ENCODE peak calls at places on chromosomes 1 and 21, in eight cellular contexts. One of them, this sample, is unnamed.

GRCh38 chr1:152932170-152932811 is 14.7 kb upstream of the SPRR5 start:
- DNase-seq in SK-MEL-5: no peak
- DNase-seq in aorta: no peak
- DNase-seq in cardiac muscle cell: no peak
- DNase-seq in T-helper 22 cell: no peak
- DNase-seq in kidney tubule cell: no peak
- DNase-seq in heart left ventricle: no peak
- DNase-seq in GM23338: no peak
- DNase-seq in this sample: no peak

GRCh38 chr21:45541221-45542039 is 810 bp downstream of the SLC19A1 start:
- DNase-seq in SK-MEL-5: peak
- DNase-seq in aorta: peak
- DNase-seq in cardiac muscle cell: peak
- DNase-seq in T-helper 22 cell: peak
- DNase-seq in kidney tubule cell: peak
- DNase-seq in heart left ventricle: peak
- DNase-seq in GM23338: peak
- DNase-seq in this sample: peak

GRCh38 chr1:86441581-86441980 is 17.6 kb downstream of the CLCA2 start:
- DNase-seq in SK-MEL-5: no peak
- DNase-seq in aorta: no peak
- DNase-seq in cardiac muscle cell: no peak
- DNase-seq in T-helper 22 cell: no peak
- DNase-seq in kidney tubule cell: no peak
- DNase-seq in heart left ventricle: no peak
- DNase-seq in GM23338: no peak
- DNase-seq in this sample: peak

GRCh38 chr1:98991127-98992003 is 13.3 kb downstream of the PLPPR5 start:
- DNase-seq in SK-MEL-5: peak
- DNase-seq in aorta: no peak
- DNase-seq in cardiac muscle cell: peak
- DNase-seq in T-helper 22 cell: no peak
- DNase-seq in kidney tubule cell: peak
- DNase-seq in heart left ventricle: no peak
- DNase-seq in GM23338: peak
- DNase-seq in this sample: no peak

GRCh38 chr1:67431869-67432578 is 1.8 kb upstream of the SERBP1 start:
- DNase-seq in SK-MEL-5: peak
- DNase-seq in aorta: no peak
- DNase-seq in cardiac muscle cell: no peak
- DNase-seq in T-helper 22 cell: no peak
- DNase-seq in kidney tubule cell: no peak
- DNase-seq in heart left ventricle: no peak
- DNase-seq in GM23338: peak
- DNase-seq in this sample: no peak

GRCh38 chr1:221394011-221394544 is 347.8 kb downstream of the DUSP10 start:
- DNase-seq in SK-MEL-5: peak
- DNase-seq in aorta: no peak
- DNase-seq in cardiac muscle cell: no peak
- DNase-seq in T-helper 22 cell: no peak
- DNase-seq in kidney tubule cell: peak
- DNase-seq in heart left ventricle: no peak
- DNase-seq in GM23338: no peak
- DNase-seq in this sample: no peak

GRCh38 chr21:45844181-45844580 is 137.4 kb upstream of the COL6A1 start:
- DNase-seq in SK-MEL-5: no peak
- DNase-seq in aorta: no peak
- DNase-seq in cardiac muscle cell: no peak
- DNase-seq in T-helper 22 cell: no peak
- DNase-seq in kidney tubule cell: no peak
- DNase-seq in heart left ventricle: no peak
- DNase-seq in GM23338: no peak
- DNase-seq in this sample: no peak

GRCh38 chr1:40641601-40642242 is 23.8 kb downstream of the RIMS3 start:
- DNase-seq in SK-MEL-5: no peak
- DNase-seq in aorta: no peak
- DNase-seq in cardiac muscle cell: no peak
- DNase-seq in T-helper 22 cell: no peak
- DNase-seq in kidney tubule cell: no peak
- DNase-seq in heart left ventricle: no peak
- DNase-seq in GM23338: no peak
- DNase-seq in this sample: no peak

GRCh38 chr1:17412093-17412870 is 27.2 kb downstream of the RCC2 start:
- DNase-seq in SK-MEL-5: no peak
- DNase-seq in aorta: no peak
- DNase-seq in cardiac muscle cell: no peak
- DNase-seq in T-helper 22 cell: no peak
- DNase-seq in kidney tubule cell: no peak
- DNase-seq in heart left ventricle: no peak
- DNase-seq in GM23338: no peak
- DNase-seq in this sample: no peak

GRCh38 chr1:175216444-175216843 is 23.9 kb upstream of the KIAA0040 start:
- DNase-seq in SK-MEL-5: no peak
- DNase-seq in aorta: no peak
- DNase-seq in cardiac muscle cell: no peak
- DNase-seq in T-helper 22 cell: no peak
- DNase-seq in kidney tubule cell: no peak
- DNase-seq in heart left ventricle: no peak
- DNase-seq in GM23338: no peak
- DNase-seq in this sample: no peak

GRCh38 chr1:38436749-38437148 is 390.2 kb upstream of the POU3F1 start:
- DNase-seq in SK-MEL-5: no peak
- DNase-seq in aorta: no peak
- DNase-seq in cardiac muscle cell: no peak
- DNase-seq in T-helper 22 cell: no peak
- DNase-seq in kidney tubule cell: no peak
- DNase-seq in heart left ventricle: no peak
- DNase-seq in GM23338: no peak
- DNase-seq in this sample: no peak

GRCh38 chr1:161905269-161905884 is 118.3 kb downstream of the OLFML2B start:
- DNase-seq in SK-MEL-5: peak
- DNase-seq in aorta: no peak
- DNase-seq in cardiac muscle cell: peak
- DNase-seq in T-helper 22 cell: no peak
- DNase-seq in kidney tubule cell: peak
- DNase-seq in heart left ventricle: no peak
- DNase-seq in GM23338: peak
- DNase-seq in this sample: no peak

GRCh38 chr1:111417755-111418154 is 9.8 kb downstream of the OVGP1 start:
- DNase-seq in SK-MEL-5: no peak
- DNase-seq in aorta: no peak
- DNase-seq in cardiac muscle cell: no peak
- DNase-seq in T-helper 22 cell: no peak
- DNase-seq in kidney tubule cell: no peak
- DNase-seq in heart left ventricle: no peak
- DNase-seq in GM23338: peak
- DNase-seq in this sample: no peak

GRCh38 chr1:37808369-37809319 is 636 bp upstream of the YRDC start:
- DNase-seq in SK-MEL-5: peak
- DNase-seq in aorta: peak
- DNase-seq in cardiac muscle cell: peak
- DNase-seq in T-helper 22 cell: no peak
- DNase-seq in kidney tubule cell: peak
- DNase-seq in heart left ventricle: peak
- DNase-seq in GM23338: peak
- DNase-seq in this sample: no peak

GRCh38 chr1:177088974-177089373 is 75.5 kb downstream of the ASTN1 start:
- DNase-seq in SK-MEL-5: no peak
- DNase-seq in aorta: no peak
- DNase-seq in cardiac muscle cell: peak
- DNase-seq in T-helper 22 cell: no peak
- DNase-seq in kidney tubule cell: no peak
- DNase-seq in heart left ventricle: no peak
- DNase-seq in GM23338: no peak
- DNase-seq in this sample: no peak

GRCh38 chr1:36175137-36176095 is 19.5 kb downstream of the MAP7D1 start:
- DNase-seq in SK-MEL-5: peak
- DNase-seq in aorta: no peak
- DNase-seq in cardiac muscle cell: peak
- DNase-seq in T-helper 22 cell: no peak
- DNase-seq in kidney tubule cell: peak
- DNase-seq in heart left ventricle: peak
- DNase-seq in GM23338: peak
- DNase-seq in this sample: no peak

GRCh38 chr1:29579821-29580425 is 343.6 kb downstream of the PTPRU start:
- DNase-seq in SK-MEL-5: no peak
- DNase-seq in aorta: no peak
- DNase-seq in cardiac muscle cell: no peak
- DNase-seq in T-helper 22 cell: no peak
- DNase-seq in kidney tubule cell: peak
- DNase-seq in heart left ventricle: no peak
- DNase-seq in GM23338: no peak
- DNase-seq in this sample: no peak

GRCh38 chr1:203129501-203130231 is 2.1 kb downstream of the ADORA1 start:
- DNase-seq in SK-MEL-5: no peak
- DNase-seq in aorta: no peak
- DNase-seq in cardiac muscle cell: no peak
- DNase-seq in T-helper 22 cell: no peak
- DNase-seq in kidney tubule cell: peak
- DNase-seq in heart left ventricle: peak
- DNase-seq in GM23338: no peak
- DNase-seq in this sample: no peak

GRCh38 chr1:23148084-23148483 is 20.6 kb downstream of the LUZP1 start:
- DNase-seq in SK-MEL-5: no peak
- DNase-seq in aorta: no peak
- DNase-seq in cardiac muscle cell: no peak
- DNase-seq in T-helper 22 cell: no peak
- DNase-seq in kidney tubule cell: no peak
- DNase-seq in heart left ventricle: no peak
- DNase-seq in GM23338: no peak
- DNase-seq in this sample: no peak

GRCh38 chr1:9366298-9366697 is 73.6 kb downstream of the SPSB1 start:
- DNase-seq in SK-MEL-5: no peak
- DNase-seq in aorta: no peak
- DNase-seq in cardiac muscle cell: no peak
- DNase-seq in T-helper 22 cell: no peak
- DNase-seq in kidney tubule cell: no peak
- DNase-seq in heart left ventricle: no peak
- DNase-seq in GM23338: no peak
- DNase-seq in this sample: no peak

GRCh38 chr1:247638781-247639180 is 33.4 kb downstream of the OR2G3 start:
- DNase-seq in SK-MEL-5: no peak
- DNase-seq in aorta: no peak
- DNase-seq in cardiac muscle cell: no peak
- DNase-seq in T-helper 22 cell: no peak
- DNase-seq in kidney tubule cell: no peak
- DNase-seq in heart left ventricle: no peak
- DNase-seq in GM23338: no peak
- DNase-seq in this sample: no peak

GRCh38 chr1:222181191-222181590 is 366.7 kb downstream of the HHIPL2 start:
- DNase-seq in SK-MEL-5: no peak
- DNase-seq in aorta: no peak
- DNase-seq in cardiac muscle cell: no peak
- DNase-seq in T-helper 22 cell: no peak
- DNase-seq in kidney tubule cell: no peak
- DNase-seq in heart left ventricle: no peak
- DNase-seq in GM23338: no peak
- DNase-seq in this sample: no peak

GRCh38 chr21:42338730-42339715 is 11.8 kb downstream of the TFF2 start:
- DNase-seq in SK-MEL-5: no peak
- DNase-seq in aorta: no peak
- DNase-seq in cardiac muscle cell: no peak
- DNase-seq in T-helper 22 cell: no peak
- DNase-seq in kidney tubule cell: no peak
- DNase-seq in heart left ventricle: no peak
- DNase-seq in GM23338: no peak
- DNase-seq in this sample: no peak

GRCh38 chr1:17633654-17634053 is 94.2 kb downstream of the ARHGEF10L start:
- DNase-seq in SK-MEL-5: no peak
- DNase-seq in aorta: peak
- DNase-seq in cardiac muscle cell: no peak
- DNase-seq in T-helper 22 cell: no peak
- DNase-seq in kidney tubule cell: peak
- DNase-seq in heart left ventricle: no peak
- DNase-seq in GM23338: no peak
- DNase-seq in this sample: no peak

GRCh38 chr21:42238185-42238934 is 19.4 kb downstream of the ABCG1 start:
- DNase-seq in SK-MEL-5: no peak
- DNase-seq in aorta: peak
- DNase-seq in cardiac muscle cell: no peak
- DNase-seq in T-helper 22 cell: peak
- DNase-seq in kidney tubule cell: no peak
- DNase-seq in heart left ventricle: no peak
- DNase-seq in GM23338: no peak
- DNase-seq in this sample: peak

GRCh38 chr1:232868793-232869491 is 63.7 kb downstream of the MAP10 start:
- DNase-seq in SK-MEL-5: no peak
- DNase-seq in aorta: no peak
- DNase-seq in cardiac muscle cell: no peak
- DNase-seq in T-helper 22 cell: no peak
- DNase-seq in kidney tubule cell: peak
- DNase-seq in heart left ventricle: no peak
- DNase-seq in GM23338: no peak
- DNase-seq in this sample: no peak

GRCh38 chr1:30521261-30521865 is 202.0 kb downstream of the MATN1 start:
- DNase-seq in SK-MEL-5: no peak
- DNase-seq in aorta: no peak
- DNase-seq in cardiac muscle cell: no peak
- DNase-seq in T-helper 22 cell: no peak
- DNase-seq in kidney tubule cell: no peak
- DNase-seq in heart left ventricle: no peak
- DNase-seq in GM23338: no peak
- DNase-seq in this sample: no peak

GRCh38 chr1:211328084-211328694 is 1.6 kb downstream of the TRAF5 start:
- DNase-seq in SK-MEL-5: no peak
- DNase-seq in aorta: no peak
- DNase-seq in cardiac muscle cell: no peak
- DNase-seq in T-helper 22 cell: no peak
- DNase-seq in kidney tubule cell: no peak
- DNase-seq in heart left ventricle: no peak
- DNase-seq in GM23338: no peak
- DNase-seq in this sample: no peak

GRCh38 chr1:87956072-87956471 is 627.4 kb downstream of the LMO4 start:
- DNase-seq in SK-MEL-5: no peak
- DNase-seq in aorta: peak
- DNase-seq in cardiac muscle cell: peak
- DNase-seq in T-helper 22 cell: no peak
- DNase-seq in kidney tubule cell: peak
- DNase-seq in heart left ventricle: peak
- DNase-seq in GM23338: no peak
- DNase-seq in this sample: no peak

GRCh38 chr1:28144203-28145135 is 32.0 kb downstream of the PTAFR start:
- DNase-seq in SK-MEL-5: peak
- DNase-seq in aorta: no peak
- DNase-seq in cardiac muscle cell: no peak
- DNase-seq in T-helper 22 cell: no peak
- DNase-seq in kidney tubule cell: peak
- DNase-seq in heart left ventricle: no peak
- DNase-seq in GM23338: no peak
- DNase-seq in this sample: no peak

GRCh38 chr1:228852511-228853088 is 117.3 kb downstream of the RHOU start:
- DNase-seq in SK-MEL-5: no peak
- DNase-seq in aorta: no peak
- DNase-seq in cardiac muscle cell: no peak
- DNase-seq in T-helper 22 cell: no peak
- DNase-seq in kidney tubule cell: no peak
- DNase-seq in heart left ventricle: no peak
- DNase-seq in GM23338: no peak
- DNase-seq in this sample: no peak

GRCh38 chr1:153790282-153790995 is 15.2 kb downstream of the SLC27A3 start:
- DNase-seq in SK-MEL-5: no peak
- DNase-seq in aorta: peak
- DNase-seq in cardiac muscle cell: peak
- DNase-seq in T-helper 22 cell: no peak
- DNase-seq in kidney tubule cell: no peak
- DNase-seq in heart left ventricle: peak
- DNase-seq in GM23338: no peak
- DNase-seq in this sample: no peak

GRCh38 chr1:231116741-231117140 is 45.1 kb upstream of the TRIM67 start:
- DNase-seq in SK-MEL-5: peak
- DNase-seq in aorta: no peak
- DNase-seq in cardiac muscle cell: no peak
- DNase-seq in T-helper 22 cell: no peak
- DNase-seq in kidney tubule cell: peak
- DNase-seq in heart left ventricle: no peak
- DNase-seq in GM23338: no peak
- DNase-seq in this sample: no peak

GRCh38 chr1:219697667-219698066 is 84.8 kb upstream of the ZC3H11B start:
- DNase-seq in SK-MEL-5: no peak
- DNase-seq in aorta: no peak
- DNase-seq in cardiac muscle cell: no peak
- DNase-seq in T-helper 22 cell: no peak
- DNase-seq in kidney tubule cell: no peak
- DNase-seq in heart left ventricle: no peak
- DNase-seq in GM23338: no peak
- DNase-seq in this sample: no peak